ENCODE peak calls at places on chromosomes 1 and 21, in five cellular contexts. Y, L, F, Z and Q are unnamed samples.

GRCh38 chr21:31732891-31733520 is 1.1 kb upstream of the SCAF4 start:
- DNase-seq in Y (no peak), L (no peak), F (peak; percentile 5), Z (no peak), Q (no peak)

GRCh38 chr1:87717167-87717670 is 388.5 kb downstream of the LMO4 start:
- DNase-seq in Y (no peak), L (no peak), F (no peak), Z (no peak), Q (no peak)

GRCh38 chr21:34302496-34302895 is 61.3 kb upstream of the KCNE2 start:
- DNase-seq in Y (no peak), L (no peak), F (no peak), Z (no peak), Q (no peak)

GRCh38 chr1:165828103-165828558 is 717 bp downstream of the UCK2 start:
- DNase-seq in Y (no peak), L (no peak), F (peak; percentile 68), Z (peak; percentile 35), Q (peak; percentile 38)

GRCh38 chr1:210653771-210654170 is 325.1 kb downstream of the HHAT start:
- DNase-seq in Y (no peak), L (peak; percentile 7), F (no peak), Z (no peak), Q (no peak)

GRCh38 chr1:7491089-7491817 is 279.8 kb upstream of the VAMP3 start:
- DNase-seq in Y (no peak), L (no peak), F (no peak), Z (peak; percentile 47), Q (no peak)

GRCh38 chr1:24266398-24266941 is 52.7 kb upstream of the GRHL3 start:
- DNase-seq in Y (no peak), L (peak; percentile 84), F (peak; percentile 60), Z (no peak), Q (no peak)

GRCh38 chr1:180928272-180929230 is 15.9 kb downstream of the KIAA1614 start:
- DNase-seq in Y (no peak), L (no peak), F (no peak), Z (no peak), Q (no peak)

GRCh38 chr21:45846373-45847160 is 135.0 kb upstream of the COL6A1 start:
- DNase-seq in Y (peak; percentile 22), L (no peak), F (no peak), Z (no peak), Q (no peak)

GRCh38 chr1:241985787-241986186 is 13.1 kb downstream of the MAP1LC3C start:
- DNase-seq in Y (no peak), L (peak; percentile 38), F (peak; percentile 76), Z (no peak), Q (peak; percentile 45)

GRCh38 chr1:247332215-247332900 is 691 bp upstream of the ZNF496 start:
- DNase-seq in Y (no peak), L (no peak), F (peak; percentile 51), Z (peak; percentile 59), Q (peak; percentile 58)

GRCh38 chr1:197779921-197780320 is 4.6 kb upstream of the DENND1B start:
- DNase-seq in Y (no peak), L (no peak), F (no peak), Z (no peak), Q (no peak)

GRCh38 chr1:100927276-100927675 is 31.4 kb downstream of the SLC30A7 start:
- DNase-seq in Y (no peak), L (no peak), F (no peak), Z (no peak), Q (no peak)

GRCh38 chr1:12548279-12549105 is 69.5 kb downstream of the DHRS3 start:
- DNase-seq in Y (no peak), L (no peak), F (no peak), Z (no peak), Q (no peak)

GRCh38 chr1:63557365-63557987 is 34.2 kb downstream of the EFCAB7 start:
- DNase-seq in Y (no peak), L (peak; percentile 35), F (no peak), Z (no peak), Q (peak; percentile 48)

GRCh38 chr1:238492271-238492670 is 601.5 kb upstream of the ZP4 start:
- DNase-seq in Y (no peak), L (no peak), F (no peak), Z (no peak), Q (no peak)

GRCh38 chr1:29259802-29260441 is 23.6 kb downstream of the PTPRU start:
- DNase-seq in Y (peak; percentile 33), L (no peak), F (no peak), Z (peak; percentile 64), Q (peak; percentile 38)

GRCh38 chr1:169886422-169886821 is 7.3 kb downstream of the SCYL3 start:
- DNase-seq in Y (no peak), L (no peak), F (no peak), Z (no peak), Q (no peak)

GRCh38 chr1:71641903-71642302 is 561.1 kb upstream of the ZRANB2 start:
- DNase-seq in Y (no peak), L (no peak), F (no peak), Z (no peak), Q (no peak)

GRCh38 chr21:31554511-31555022 is 104.9 kb upstream of the SOD1 start:
- DNase-seq in Y (no peak), L (peak; percentile 39), F (no peak), Z (no peak), Q (no peak)

GRCh38 chr1:154943649-154944421 is 7.3 kb upstream of the PMVK start:
- DNase-seq in Y (no peak), L (no peak), F (peak; percentile 70), Z (no peak), Q (no peak)

GRCh38 chr1:109197163-109198042 is 16.3 kb upstream of the SARS1 start:
- DNase-seq in Y (no peak), L (peak; percentile 69), F (peak; percentile 85), Z (no peak), Q (peak; percentile 28)

GRCh38 chr1:9181176-9181906 is 52.4 kb upstream of the GPR157 start:
- DNase-seq in Y (peak; percentile 41), L (peak; percentile 27), F (peak; percentile 68), Z (peak; percentile 77), Q (peak; percentile 53)

GRCh38 chr1:43288785-43289466 is 3.5 kb upstream of the C1orf210 start:
- DNase-seq in Y (no peak), L (no peak), F (no peak), Z (no peak), Q (no peak)

GRCh38 chr21:42639646-42640152 is 13.7 kb upstream of the PDE9A start:
- DNase-seq in Y (no peak), L (no peak), F (no peak), Z (no peak), Q (peak; percentile 27)

GRCh38 chr1:228955691-228956090 is 220.4 kb downstream of the RHOU start:
- DNase-seq in Y (no peak), L (no peak), F (no peak), Z (no peak), Q (no peak)

GRCh38 chr21:45506241-45506817 is 35.9 kb downstream of the SLC19A1 start:
- DNase-seq in Y (no peak), L (no peak), F (no peak), Z (peak; percentile 5), Q (no peak)

GRCh38 chr1:71660417-71660816 is 579.6 kb upstream of the ZRANB2 start:
- DNase-seq in Y (no peak), L (no peak), F (no peak), Z (no peak), Q (no peak)

GRCh38 chr1:39195166-39196111 is 9.1 kb upstream of the MACF1 start:
- DNase-seq in Y (no peak), L (no peak), F (no peak), Z (no peak), Q (no peak)

GRCh38 chr1:56073614-56074356 is 505.6 kb downstream of the PLPP3 start:
- DNase-seq in Y (peak; percentile 83), L (no peak), F (no peak), Z (peak; percentile 78), Q (peak; percentile 83)

GRCh38 chr21:44426663-44427191 is 28.6 kb upstream of the LRRC3 start:
- DNase-seq in Y (no peak), L (no peak), F (no peak), Z (no peak), Q (no peak)

GRCh38 chr1:45187735-45188134 is 18.7 kb downstream of the ZSWIM5 start:
- DNase-seq in Y (no peak), L (no peak), F (no peak), Z (no peak), Q (no peak)

GRCh38 chr21:37165606-37166005 is 92.6 kb downstream of the TTC3 start:
- DNase-seq in Y (no peak), L (no peak), F (no peak), Z (no peak), Q (no peak)

GRCh38 chr1:59156526-59157196 is 140.2 kb upstream of the FGGY start:
- DNase-seq in Y (no peak), L (peak; percentile 60), F (peak; percentile 26), Z (no peak), Q (peak; percentile 51)

GRCh38 chr21:46155514-46156377 is at the start of gene FTCD:
- DNase-seq in Y (peak; percentile 11), L (no peak), F (no peak), Z (no peak), Q (no peak)

GRCh38 chr1:225699336-225699735 is 46.4 kb upstream of the ENAH start:
- DNase-seq in Y (no peak), L (no peak), F (no peak), Z (no peak), Q (no peak)

GRCh38 chr1:85438353-85438752 is 26.6 kb downstream of the DDAH1 start:
- DNase-seq in Y (no peak), L (no peak), F (no peak), Z (no peak), Q (no peak)
- TF ChIP-seq POLR2A in Y (no peak), L (no peak), F (no peak), Z (no peak), Q (no peak)

GRCh38 chr1:156052862-156053769 is 482 bp downstream of the UBQLN4 start:
- DNase-seq in Y (peak; percentile 20), L (peak; percentile 72), F (peak; percentile 86), Z (peak; percentile 65), Q (peak; percentile 55)
- TF ChIP-seq CTCF in Y (no peak), L (peak; percentile 18), F (no peak), Z (no peak), Q (peak; percentile 23)

DNA sequence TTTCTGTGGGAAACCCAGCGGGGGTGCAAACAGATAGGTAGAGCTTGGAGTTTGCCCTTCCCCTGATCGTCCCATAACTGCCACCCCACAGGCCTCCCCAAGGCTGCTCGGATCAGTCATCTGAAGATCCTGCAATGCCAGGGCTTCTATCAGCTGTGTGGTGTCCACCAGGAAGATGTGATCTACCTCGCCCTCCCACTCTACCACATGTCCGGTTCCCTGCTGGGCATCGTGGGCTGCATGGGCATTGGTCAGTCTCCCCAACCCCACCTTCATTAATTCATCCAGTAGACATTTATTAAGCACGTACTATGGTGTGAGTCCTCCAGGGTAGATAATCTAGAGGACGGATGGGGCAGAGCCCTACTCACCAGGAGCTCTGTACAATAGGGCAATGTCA is 1.8 kb downstream of the SLC27A3 start:
- DNase-seq in Y (no peak), L (no peak), F (no peak), Z (no peak), Q (no peak)
- H3K4me1 ChIP-seq in Y (no peaks in the 10 kb centered on the region), L (peaks cover 14% of the 10 kb centered on the region), F (peaks cover 5% of the 10 kb centered on the region), Z (peaks cover 9% of the 10 kb centered on the region), Q (peaks cover 63% of the 10 kb centered on the region)

GRCh38 chr1:20183876-20184275 is 2.0 kb upstream of the UBXN10 start:
- DNase-seq in Y (no peak), L (no peak), F (no peak), Z (no peak), Q (no peak)
- TF ChIP-seq POLR2A in Y (no peak), L (no peak), F (no peak), Z (no peak), Q (no peak)